ENCODE peak calls at places on chromosomes 1 and 21, in seven cellular contexts. One of them, this sample, is unnamed.

GRCh38 chr1:226474443-226475111 is 66.7 kb upstream of the PARP1 start:
- DNase-seq in activated CD8-positive, alpha-beta memory T cell treated with anti-CD3 and anti-CD28 coated beads for 48 hours: no peak
- DNase-seq in skeletal muscle cell: no peak
- DNase-seq in omental fat pad: no peak
- DNase-seq in hepatocyte: no peak
- DNase-seq in cardiac muscle cell: no peak
- DNase-seq in T47D: no peak
- DNase-seq in this sample: no peak

GRCh38 chr1:223780318-223780717 is 65.4 kb downstream of the TP53BP2 start:
- DNase-seq in activated CD8-positive, alpha-beta memory T cell treated with anti-CD3 and anti-CD28 coated beads for 48 hours: no peak
- DNase-seq in skeletal muscle cell: no peak
- DNase-seq in omental fat pad: no peak
- DNase-seq in hepatocyte: no peak
- DNase-seq in cardiac muscle cell: no peak
- DNase-seq in T47D: no peak
- DNase-seq in this sample: no peak

GRCh38 chr1:66705100-66705499 is 47.2 kb upstream of the DYNLT5 start:
- DNase-seq in activated CD8-positive, alpha-beta memory T cell treated with anti-CD3 and anti-CD28 coated beads for 48 hours: no peak
- DNase-seq in skeletal muscle cell: peak
- DNase-seq in omental fat pad: no peak
- DNase-seq in hepatocyte: peak
- DNase-seq in cardiac muscle cell: no peak
- DNase-seq in T47D: no peak
- DNase-seq in this sample: no peak

GRCh38 chr1:4002061-4002521 is 102.0 kb upstream of the C1orf174 start:
- DNase-seq in activated CD8-positive, alpha-beta memory T cell treated with anti-CD3 and anti-CD28 coated beads for 48 hours: no peak
- DNase-seq in skeletal muscle cell: no peak
- DNase-seq in omental fat pad: no peak
- DNase-seq in hepatocyte: no peak
- DNase-seq in cardiac muscle cell: no peak
- DNase-seq in T47D: no peak
- DNase-seq in this sample: no peak

GRCh38 chr1:152050886-152051764 is 14.3 kb upstream of the S100A11 start:
- DNase-seq in activated CD8-positive, alpha-beta memory T cell treated with anti-CD3 and anti-CD28 coated beads for 48 hours: no peak
- DNase-seq in skeletal muscle cell: no peak
- DNase-seq in omental fat pad: no peak
- DNase-seq in hepatocyte: no peak
- DNase-seq in cardiac muscle cell: no peak
- DNase-seq in T47D: peak
- DNase-seq in this sample: peak

GRCh38 chr1:214857716-214858115 is 224.8 kb upstream of the KCNK2 start:
- DNase-seq in activated CD8-positive, alpha-beta memory T cell treated with anti-CD3 and anti-CD28 coated beads for 48 hours: no peak
- DNase-seq in skeletal muscle cell: no peak
- DNase-seq in omental fat pad: no peak
- DNase-seq in hepatocyte: no peak
- DNase-seq in cardiac muscle cell: no peak
- DNase-seq in T47D: peak
- DNase-seq in this sample: no peak

GRCh38 chr1:84365225-84366221 is 32.8 kb upstream of the DNASE2B start:
- DNase-seq in activated CD8-positive, alpha-beta memory T cell treated with anti-CD3 and anti-CD28 coated beads for 48 hours: no peak
- DNase-seq in skeletal muscle cell: peak
- DNase-seq in omental fat pad: no peak
- DNase-seq in hepatocyte: peak
- DNase-seq in cardiac muscle cell: peak
- DNase-seq in T47D: no peak
- DNase-seq in this sample: peak

GRCh38 chr1:11649624-11650330 is 4.5 kb downstream of the FBXO2 start:
- DNase-seq in activated CD8-positive, alpha-beta memory T cell treated with anti-CD3 and anti-CD28 coated beads for 48 hours: no peak
- DNase-seq in skeletal muscle cell: no peak
- DNase-seq in omental fat pad: no peak
- DNase-seq in hepatocyte: no peak
- DNase-seq in cardiac muscle cell: no peak
- DNase-seq in T47D: no peak
- DNase-seq in this sample: no peak

GRCh38 chr1:89908993-89909436 is 85.9 kb upstream of the ZNF326 start:
- DNase-seq in activated CD8-positive, alpha-beta memory T cell treated with anti-CD3 and anti-CD28 coated beads for 48 hours: no peak
- DNase-seq in skeletal muscle cell: peak
- DNase-seq in omental fat pad: no peak
- DNase-seq in hepatocyte: no peak
- DNase-seq in cardiac muscle cell: peak
- DNase-seq in T47D: no peak
- DNase-seq in this sample: no peak

GRCh38 chr1:43267291-43267805 is 2.4 kb upstream of the TMEM125 start:
- DNase-seq in activated CD8-positive, alpha-beta memory T cell treated with anti-CD3 and anti-CD28 coated beads for 48 hours: no peak
- DNase-seq in skeletal muscle cell: peak
- DNase-seq in omental fat pad: no peak
- DNase-seq in hepatocyte: peak
- DNase-seq in cardiac muscle cell: peak
- DNase-seq in T47D: peak
- DNase-seq in this sample: no peak

GRCh38 chr1:182207300-182207699 is 145.8 kb upstream of the ZNF648 start:
- DNase-seq in activated CD8-positive, alpha-beta memory T cell treated with anti-CD3 and anti-CD28 coated beads for 48 hours: no peak
- DNase-seq in skeletal muscle cell: no peak
- DNase-seq in omental fat pad: no peak
- DNase-seq in hepatocyte: no peak
- DNase-seq in cardiac muscle cell: no peak
- DNase-seq in T47D: no peak
- DNase-seq in this sample: no peak

GRCh38 chr1:15765495-15766194 is 7.0 kb downstream of the FBLIM1 start:
- DNase-seq in activated CD8-positive, alpha-beta memory T cell treated with anti-CD3 and anti-CD28 coated beads for 48 hours: no peak
- DNase-seq in skeletal muscle cell: no peak
- DNase-seq in omental fat pad: no peak
- DNase-seq in hepatocyte: peak
- DNase-seq in cardiac muscle cell: peak
- DNase-seq in T47D: no peak
- DNase-seq in this sample: no peak

GRCh38 chr1:180935326-180936109 is 22.8 kb downstream of the KIAA1614 start:
- DNase-seq in activated CD8-positive, alpha-beta memory T cell treated with anti-CD3 and anti-CD28 coated beads for 48 hours: no peak
- DNase-seq in skeletal muscle cell: no peak
- DNase-seq in omental fat pad: no peak
- DNase-seq in hepatocyte: peak
- DNase-seq in cardiac muscle cell: no peak
- DNase-seq in T47D: no peak
- DNase-seq in this sample: no peak

GRCh38 chr1:24210195-24210627 is 23.1 kb upstream of the IFNLR1 start:
- DNase-seq in activated CD8-positive, alpha-beta memory T cell treated with anti-CD3 and anti-CD28 coated beads for 48 hours: no peak
- DNase-seq in skeletal muscle cell: no peak
- DNase-seq in omental fat pad: no peak
- DNase-seq in hepatocyte: no peak
- DNase-seq in cardiac muscle cell: no peak
- DNase-seq in T47D: no peak
- DNase-seq in this sample: no peak

GRCh38 chr1:61379693-61380092 is 297.3 kb downstream of the NFIA start:
- DNase-seq in activated CD8-positive, alpha-beta memory T cell treated with anti-CD3 and anti-CD28 coated beads for 48 hours: no peak
- DNase-seq in skeletal muscle cell: no peak
- DNase-seq in omental fat pad: no peak
- DNase-seq in hepatocyte: no peak
- DNase-seq in cardiac muscle cell: no peak
- DNase-seq in T47D: no peak
- DNase-seq in this sample: no peak

GRCh38 chr21:38766987-38767722 is 38.6 kb upstream of the ETS2 start:
- DNase-seq in activated CD8-positive, alpha-beta memory T cell treated with anti-CD3 and anti-CD28 coated beads for 48 hours: no peak
- DNase-seq in skeletal muscle cell: no peak
- DNase-seq in omental fat pad: no peak
- DNase-seq in hepatocyte: no peak
- DNase-seq in cardiac muscle cell: no peak
- DNase-seq in T47D: no peak
- DNase-seq in this sample: no peak

GRCh38 chr1:91877574-91878208 is 8.3 kb downstream of the TGFBR3 start:
- DNase-seq in activated CD8-positive, alpha-beta memory T cell treated with anti-CD3 and anti-CD28 coated beads for 48 hours: no peak
- DNase-seq in skeletal muscle cell: no peak
- DNase-seq in omental fat pad: no peak
- DNase-seq in hepatocyte: no peak
- DNase-seq in cardiac muscle cell: peak
- DNase-seq in T47D: no peak
- DNase-seq in this sample: no peak

GRCh38 chr1:2311184-2312032 is 79.9 kb downstream of the MORN1 start:
- DNase-seq in activated CD8-positive, alpha-beta memory T cell treated with anti-CD3 and anti-CD28 coated beads for 48 hours: peak
- DNase-seq in skeletal muscle cell: no peak
- DNase-seq in omental fat pad: no peak
- DNase-seq in hepatocyte: peak
- DNase-seq in cardiac muscle cell: peak
- DNase-seq in T47D: peak
- DNase-seq in this sample: peak

GRCh38 chr1:7885513-7886298 is 32.8 kb upstream of the UTS2 start:
- DNase-seq in activated CD8-positive, alpha-beta memory T cell treated with anti-CD3 and anti-CD28 coated beads for 48 hours: no peak
- DNase-seq in skeletal muscle cell: no peak
- DNase-seq in omental fat pad: no peak
- DNase-seq in hepatocyte: peak
- DNase-seq in cardiac muscle cell: no peak
- DNase-seq in T47D: peak
- DNase-seq in this sample: peak

GRCh38 chr1:74426208-74426932 is 86.0 kb downstream of the LRRC53 start:
- DNase-seq in activated CD8-positive, alpha-beta memory T cell treated with anti-CD3 and anti-CD28 coated beads for 48 hours: no peak
- DNase-seq in skeletal muscle cell: no peak
- DNase-seq in omental fat pad: no peak
- DNase-seq in hepatocyte: peak
- DNase-seq in cardiac muscle cell: peak
- DNase-seq in T47D: peak
- DNase-seq in this sample: no peak

GRCh38 chr1:231420299-231420958 is 1.7 kb downstream of the EGLN1 start:
- DNase-seq in activated CD8-positive, alpha-beta memory T cell treated with anti-CD3 and anti-CD28 coated beads for 48 hours: no peak
- DNase-seq in skeletal muscle cell: no peak
- DNase-seq in omental fat pad: no peak
- DNase-seq in hepatocyte: no peak
- DNase-seq in cardiac muscle cell: peak
- DNase-seq in T47D: no peak
- DNase-seq in this sample: no peak

GRCh38 chr1:5491207-5491904 is 500.9 kb downstream of the NPHP4 start:
- DNase-seq in activated CD8-positive, alpha-beta memory T cell treated with anti-CD3 and anti-CD28 coated beads for 48 hours: no peak
- DNase-seq in skeletal muscle cell: no peak
- DNase-seq in omental fat pad: no peak
- DNase-seq in hepatocyte: no peak
- DNase-seq in cardiac muscle cell: no peak
- DNase-seq in T47D: no peak
- DNase-seq in this sample: no peak

GRCh38 chr1:155077758-155078495 is 710 bp upstream of the EFNA3 start:
- DNase-seq in activated CD8-positive, alpha-beta memory T cell treated with anti-CD3 and anti-CD28 coated beads for 48 hours: no peak
- DNase-seq in skeletal muscle cell: no peak
- DNase-seq in omental fat pad: no peak
- DNase-seq in hepatocyte: peak
- DNase-seq in cardiac muscle cell: no peak
- DNase-seq in T47D: peak
- DNase-seq in this sample: no peak

GRCh38 chr21:27339902-27340301 is 373.0 kb upstream of the ADAMTS5 start:
- DNase-seq in activated CD8-positive, alpha-beta memory T cell treated with anti-CD3 and anti-CD28 coated beads for 48 hours: no peak
- DNase-seq in skeletal muscle cell: no peak
- DNase-seq in omental fat pad: no peak
- DNase-seq in hepatocyte: no peak
- DNase-seq in cardiac muscle cell: peak
- DNase-seq in T47D: no peak
- DNase-seq in this sample: no peak

GRCh38 chr1:218299416-218299815 is 14.3 kb downstream of the RRP15 start:
- DNase-seq in activated CD8-positive, alpha-beta memory T cell treated with anti-CD3 and anti-CD28 coated beads for 48 hours: no peak
- DNase-seq in skeletal muscle cell: no peak
- DNase-seq in omental fat pad: no peak
- DNase-seq in hepatocyte: peak
- DNase-seq in cardiac muscle cell: peak
- DNase-seq in T47D: peak
- DNase-seq in this sample: peak

GRCh38 chr1:94094466-94095111 is 26.4 kb downstream of the ABCA4 start:
- DNase-seq in activated CD8-positive, alpha-beta memory T cell treated with anti-CD3 and anti-CD28 coated beads for 48 hours: no peak
- DNase-seq in skeletal muscle cell: peak
- DNase-seq in omental fat pad: no peak
- DNase-seq in hepatocyte: peak
- DNase-seq in cardiac muscle cell: peak
- DNase-seq in T47D: peak
- DNase-seq in this sample: no peak

GRCh38 chr1:19357299-19357698 is 45.2 kb downstream of the SLC66A1 start:
- DNase-seq in activated CD8-positive, alpha-beta memory T cell treated with anti-CD3 and anti-CD28 coated beads for 48 hours: no peak
- DNase-seq in skeletal muscle cell: no peak
- DNase-seq in omental fat pad: no peak
- DNase-seq in hepatocyte: no peak
- DNase-seq in cardiac muscle cell: no peak
- DNase-seq in T47D: no peak
- DNase-seq in this sample: no peak

GRCh38 chr1:169527461-169528213 is 41.9 kb upstream of the SLC19A2 start:
- DNase-seq in activated CD8-positive, alpha-beta memory T cell treated with anti-CD3 and anti-CD28 coated beads for 48 hours: no peak
- DNase-seq in skeletal muscle cell: peak
- DNase-seq in omental fat pad: no peak
- DNase-seq in hepatocyte: peak
- DNase-seq in cardiac muscle cell: peak
- DNase-seq in T47D: peak
- DNase-seq in this sample: no peak

GRCh38 chr1:47031059-47031458 is 7.6 kb downstream of the CYP4X1 start:
- DNase-seq in activated CD8-positive, alpha-beta memory T cell treated with anti-CD3 and anti-CD28 coated beads for 48 hours: no peak
- DNase-seq in skeletal muscle cell: peak
- DNase-seq in omental fat pad: no peak
- DNase-seq in hepatocyte: no peak
- DNase-seq in cardiac muscle cell: peak
- DNase-seq in T47D: peak
- DNase-seq in this sample: no peak

GRCh38 chr1:204288061-204288588 is 71.6 kb downstream of the PLEKHA6 start:
- DNase-seq in activated CD8-positive, alpha-beta memory T cell treated with anti-CD3 and anti-CD28 coated beads for 48 hours: no peak
- DNase-seq in skeletal muscle cell: no peak
- DNase-seq in omental fat pad: peak
- DNase-seq in hepatocyte: peak
- DNase-seq in cardiac muscle cell: peak
- DNase-seq in T47D: peak
- DNase-seq in this sample: peak

GRCh38 chr1:20250346-20250989 is 40.2 kb upstream of the VWA5B1 start:
- DNase-seq in activated CD8-positive, alpha-beta memory T cell treated with anti-CD3 and anti-CD28 coated beads for 48 hours: no peak
- DNase-seq in skeletal muscle cell: no peak
- DNase-seq in omental fat pad: no peak
- DNase-seq in hepatocyte: peak
- DNase-seq in cardiac muscle cell: peak
- DNase-seq in T47D: peak
- DNase-seq in this sample: peak

GRCh38 chr1:202135221-202135721 is 9.3 kb downstream of the ARL8A start:
- DNase-seq in activated CD8-positive, alpha-beta memory T cell treated with anti-CD3 and anti-CD28 coated beads for 48 hours: no peak
- DNase-seq in skeletal muscle cell: no peak
- DNase-seq in omental fat pad: no peak
- DNase-seq in hepatocyte: peak
- DNase-seq in cardiac muscle cell: peak
- DNase-seq in T47D: peak
- DNase-seq in this sample: peak

GRCh38 chr1:101002551-101002950 is 23.0 kb downstream of the DPH5 start:
- DNase-seq in activated CD8-positive, alpha-beta memory T cell treated with anti-CD3 and anti-CD28 coated beads for 48 hours: no peak
- DNase-seq in skeletal muscle cell: no peak
- DNase-seq in omental fat pad: no peak
- DNase-seq in hepatocyte: no peak
- DNase-seq in cardiac muscle cell: peak
- DNase-seq in T47D: no peak
- DNase-seq in this sample: no peak

GRCh38 chr1:68409426-68409825 is 40.3 kb downstream of the RPE65 start:
- DNase-seq in activated CD8-positive, alpha-beta memory T cell treated with anti-CD3 and anti-CD28 coated beads for 48 hours: no peak
- DNase-seq in skeletal muscle cell: no peak
- DNase-seq in omental fat pad: no peak
- DNase-seq in hepatocyte: no peak
- DNase-seq in cardiac muscle cell: no peak
- DNase-seq in T47D: no peak
- DNase-seq in this sample: no peak

GRCh38 chr1:239432255-239432654 is 45.9 kb downstream of the CHRM3 start:
- DNase-seq in activated CD8-positive, alpha-beta memory T cell treated with anti-CD3 and anti-CD28 coated beads for 48 hours: no peak
- DNase-seq in skeletal muscle cell: no peak
- DNase-seq in omental fat pad: no peak
- DNase-seq in hepatocyte: no peak
- DNase-seq in cardiac muscle cell: no peak
- DNase-seq in T47D: no peak
- DNase-seq in this sample: no peak

GRCh38 chr1:203402609-203403337 is 51.9 kb upstream of the FMOD start:
- DNase-seq in activated CD8-positive, alpha-beta memory T cell treated with anti-CD3 and anti-CD28 coated beads for 48 hours: no peak
- DNase-seq in skeletal muscle cell: peak
- DNase-seq in omental fat pad: no peak
- DNase-seq in hepatocyte: no peak
- DNase-seq in cardiac muscle cell: peak
- DNase-seq in T47D: no peak
- DNase-seq in this sample: no peak

This sample was measured in A549.